ENCODE peak calls at places on chromosomes 6 and 20, in four cellular contexts. C is H1, T is Panc1, U is progenitor cell of endocrine pancreas. M is an unnamed sample.

GRCh38 chr20:20875716-20876115 is 163.3 kb upstream of the RALGAPA2 start:
- DNase-seq in U (no peak), T (no peak), C (no peak), M (no peak)

GRCh38 chr6:72617721-72618120 is 4.1 kb upstream of the KCNQ5 start:
- DNase-seq in T (no peak), C (no peak), U (no peak), M (no peak)

GRCh38 chr20:47317127-47317895 is 39.2 kb downstream of the ZMYND8 start:
- DNase-seq in U (no peak), C (no peak), T (peak; percentile 80), M (no peak)

GRCh38 chr6:90221403-90221802 is 75.2 kb downstream of the BACH2 start:
- DNase-seq in C (no peak), T (no peak), U (no peak), M (no peak)

GRCh38 chr20:33731693-33732165 is at the start of gene ZNF341:
- DNase-seq in C (no peak), U (peak; percentile 96), T (no peak), M (peak; percentile 71)

GRCh38 chr20:46353506-46354206 is 45.4 kb upstream of the CDH22 start:
- DNase-seq in T (no peak), C (no peak), U (no peak), M (no peak)

GRCh38 chr6:4565301-4566250 is 210.6 kb upstream of the CDYL start:
- DNase-seq in C (no peak), U (no peak), T (no peak), M (no peak)

GRCh38 chr6:128759447-128759846 is 123.5 kb upstream of the LAMA2 start:
- DNase-seq in U (no peak), C (no peak), T (no peak), M (no peak)

GRCh38 chr20:44979090-44979621 is 12.8 kb downstream of the STK4 start:
- DNase-seq in U (no peak), T (no peak), C (no peak), M (no peak)

GRCh38 chr6:141265748-141266647 is 866.7 kb upstream of the GJE1 start:
- DNase-seq in U (no peak), T (no peak), C (no peak), M (no peak)

GRCh38 chr6:158037771-158038170 is 56.1 kb downstream of the SYNJ2 start:
- DNase-seq in C (no peak), U (no peak), T (no peak), M (no peak)

GRCh38 chr6:40999498-41000070 is 39.4 kb downstream of the UNC5CL start:
- DNase-seq in U (no peak), T (no peak), C (peak; percentile 53), M (no peak)

GRCh38 chr20:54194724-54195438 is 13.0 kb upstream of the PFDN4 start:
- DNase-seq in C (no peak), T (peak; percentile 30), U (no peak), M (peak; percentile 74)

GRCh38 chr20:38057351-38057972 is 23.9 kb downstream of the RPRD1B start:
- DNase-seq in T (peak; percentile 73), C (no peak), U (peak; percentile 77), M (peak; percentile 63)

M was measured in HuH-7.5.